ENCODE peak calls at places on chromosomes 12 and 14, in five cellular contexts. I is fibroblast of the aortic adventitia; L is COR-L47; J is fibroblast of the conjunctiva; X is activated T-cell treated with anti-CD3 and anti-CD28 coated beads, Interleukin-2, amount 50 U/mL, for 24 hours. H is an unnamed sample.

GRCh38 chr12:113403435-113404415 is at the start of gene SDS:
- DNase-seq in I (peak; percentile 79), L (no peak), J (peak; percentile 47), X (no peak), H (peak; percentile 76)

GRCh38 chr14:54698501-54698900 is 131.6 kb downstream of the SAMD4A start:
- DNase-seq in I (no peak), L (no peak), J (no peak), X (no peak), H (no peak)

GRCh38 chr14:104207142-104207845 is 68.9 kb downstream of the KIF26A start:
- DNase-seq in I (no peak), L (no peak), J (no peak), X (no peak), H (no peak)

GRCh38 chr12:105982022-105982421 is 156.7 kb downstream of the NUAK1 start:
- DNase-seq in I (no peak), L (no peak), J (no peak), X (no peak), H (no peak)

GRCh38 chr14:36383674-36384421 is 63.4 kb upstream of the MBIP start:
- DNase-seq in I (peak; percentile 1), L (no peak), J (no peak), X (no peak), H (no peak)

GRCh38 chr14:95275507-95275906 is 44.2 kb downstream of the CLMN start:
- DNase-seq in I (no peak), L (no peak), J (no peak), X (no peak), H (no peak)

GRCh38 chr12:123149088-123149827 is 1.6 kb downstream of the PITPNM2 start:
- DNase-seq in I (peak; percentile 20), L (no peak), J (no peak), X (no peak), H (no peak)

GRCh38 chr12:115223322-115223721 is 539.3 kb upstream of the TBX3 start:
- DNase-seq in I (peak; percentile 75), L (no peak), J (peak; percentile 69), X (no peak), H (no peak)

GRCh38 chr12:12880537-12880936 is 10.8 kb upstream of the GPRC5A start:
- DNase-seq in I (no peak), L (no peak), J (no peak), X (no peak), H (peak; percentile 37)

GRCh38 chr12:132374821-132375445 is 45.5 kb upstream of the GALNT9 start:
- DNase-seq in I (no peak), L (no peak), J (no peak), X (no peak), H (no peak)

GRCh38 chr14:69232388-69232787 is 27.6 kb upstream of the GALNT16 start:
- DNase-seq in I (no peak), L (no peak), J (no peak), X (no peak), H (no peak)

GRCh38 chr12:65878540-65878939 is 54.3 kb downstream of the HMGA2 start:
- DNase-seq in I (peak; percentile 60), L (no peak), J (no peak), X (no peak), H (no peak)

GRCh38 chr12:117524806-117525205 is 163.4 kb upstream of the NOS1 start:
- DNase-seq in I (no peak), L (no peak), J (no peak), X (no peak), H (no peak)

GRCh38 chr14:71645656-71646055 is 286.6 kb upstream of the RGS6 start:
- DNase-seq in I (peak; percentile 20), L (no peak), J (no peak), X (no peak), H (no peak)

GRCh38 chr12:46386360-46386867 is 13.8 kb upstream of the SLC38A2 start:
- DNase-seq in I (peak; percentile 98), L (no peak), J (peak; percentile 96), X (no peak), H (no peak)

GRCh38 chr14:103558071-103558882 is 4.2 kb downstream of the BAG5 start:
- DNase-seq in I (peak; percentile 66), L (no peak), J (no peak), X (no peak), H (no peak)

GRCh38 chr14:34243001-34243400 is 219.0 kb downstream of the SPTSSA start:
- DNase-seq in I (no peak), L (no peak), J (no peak), X (no peak), H (no peak)

GRCh38 chr12:56229082-56229481 is 769 bp upstream of the SLC39A5 start:
- DNase-seq in I (no peak), L (no peak), J (no peak), X (no peak), H (no peak)

GRCh38 chr14:99164712-99165111 is 107.3 kb downstream of the BCL11B start:
- DNase-seq in I (no peak), L (peak; percentile 14), J (no peak), X (no peak), H (no peak)

GRCh38 chr12:118334939-118335567 is 37.7 kb downstream of the TAOK3 start:
- DNase-seq in I (peak; percentile 37), L (no peak), J (no peak), X (no peak), H (peak; percentile 53)

GRCh38 chr14:52397844-52398243 is 83.7 kb downstream of the PTGER2 start:
- DNase-seq in I (peak; percentile 31), L (no peak), J (no peak), X (no peak), H (no peak)